ENCODE peak calls at places on chromosome 15, in six cellular contexts. One of them, this sample, is unnamed.

GRCh38 chr15:63909819-63910437 is 76.2 kb upstream of the HERC1 start:
- DNase-seq in IMR-90: peak
- DNase-seq in mesenchymal stem cell: peak
- DNase-seq in H9: no peak
- DNase-seq in H1: no peak
- DNase-seq in neuronal stem cell: no peak
- DNase-seq in this sample: no peak

GRCh38 chr15:74272812-74273211 is 36.7 kb downstream of the CCDC33 start:
- DNase-seq in neuronal stem cell: no peak
- DNase-seq in H1: no peak
- DNase-seq in H9: no peak
- DNase-seq in mesenchymal stem cell: no peak
- DNase-seq in IMR-90: no peak
- DNase-seq in this sample: no peak

GRCh38 chr15:77852241-77853007 is 219.7 kb upstream of the LINGO1 start:
- DNase-seq in IMR-90: no peak
- DNase-seq in mesenchymal stem cell: no peak
- DNase-seq in neuronal stem cell: no peak
- DNase-seq in H1: no peak
- DNase-seq in H9: peak
- DNase-seq in this sample: no peak

GRCh38 chr15:89167267-89168176 is 53.9 kb downstream of the RLBP1 start:
- DNase-seq in H9: no peak
- DNase-seq in H1: no peak
- DNase-seq in mesenchymal stem cell: peak
- DNase-seq in neuronal stem cell: no peak
- DNase-seq in IMR-90: peak
- DNase-seq in this sample: peak

GRCh38 chr15:64774556-64775523 is 549 bp downstream of the RBPMS2 start:
- DNase-seq in H9: no peak
- DNase-seq in IMR-90: no peak
- DNase-seq in H1: peak
- DNase-seq in mesenchymal stem cell: peak
- DNase-seq in neuronal stem cell: peak
- DNase-seq in this sample: peak

GRCh38 chr15:80072285-80072684 is 12.8 kb downstream of the ZFAND6 start:
- DNase-seq in mesenchymal stem cell: peak
- DNase-seq in neuronal stem cell: peak
- DNase-seq in IMR-90: peak
- DNase-seq in H1: no peak
- DNase-seq in H9: no peak
- DNase-seq in this sample: peak

GRCh38 chr15:52789601-52790165 is 453 bp downstream of the ONECUT1 start:
- DNase-seq in H9: no peak
- DNase-seq in mesenchymal stem cell: peak
- DNase-seq in neuronal stem cell: peak
- DNase-seq in IMR-90: peak
- DNase-seq in H1: peak
- DNase-seq in this sample: no peak

GRCh38 chr15:51750942-51751686 is at the start of gene TMOD2:
- DNase-seq in mesenchymal stem cell: peak
- DNase-seq in neuronal stem cell: peak
- DNase-seq in H1: peak
- DNase-seq in IMR-90: peak
- DNase-seq in H9: peak
- DNase-seq in this sample: no peak

GRCh38 chr15:65054333-65055200 is 9.4 kb downstream of the SLC51B start:
- DNase-seq in H1: peak
- DNase-seq in IMR-90: peak
- DNase-seq in mesenchymal stem cell: peak
- DNase-seq in H9: peak
- DNase-seq in neuronal stem cell: peak
- DNase-seq in this sample: peak

GRCh38 chr15:32857732-32858131 is 139.9 kb downstream of the GREM1 start:
- DNase-seq in IMR-90: no peak
- DNase-seq in H9: no peak
- DNase-seq in neuronal stem cell: no peak
- DNase-seq in H1: no peak
- DNase-seq in mesenchymal stem cell: no peak
- DNase-seq in this sample: no peak

GRCh38 chr15:85540085-85540797 is 159.8 kb downstream of the AKAP13 start:
- DNase-seq in mesenchymal stem cell: no peak
- DNase-seq in H1: no peak
- DNase-seq in H9: no peak
- DNase-seq in neuronal stem cell: no peak
- DNase-seq in IMR-90: no peak
- DNase-seq in this sample: no peak

GRCh38 chr15:91866971-91867372 is 13.5 kb downstream of the SLCO3A1 start:
- DNase-seq in mesenchymal stem cell: peak
- DNase-seq in IMR-90: no peak
- DNase-seq in neuronal stem cell: no peak
- DNase-seq in H9: no peak
- DNase-seq in H1: no peak
- DNase-seq in this sample: peak

GRCh38 chr15:51227967-51228783 is 110.2 kb downstream of the CYP19A1 start:
- DNase-seq in IMR-90: peak
- DNase-seq in H9: no peak
- DNase-seq in H1: no peak
- DNase-seq in mesenchymal stem cell: peak
- DNase-seq in neuronal stem cell: no peak
- DNase-seq in this sample: no peak

GRCh38 chr15:77538793-77539487 is 93.8 kb downstream of the LINGO1 start:
- DNase-seq in H1: no peak
- DNase-seq in neuronal stem cell: no peak
- DNase-seq in IMR-90: no peak
- DNase-seq in H9: no peak
- DNase-seq in mesenchymal stem cell: no peak
- DNase-seq in this sample: no peak

GRCh38 chr15:49421991-49422390 is 1.1 kb upstream of the FGF7 start:
- DNase-seq in neuronal stem cell: peak
- DNase-seq in H1: no peak
- DNase-seq in IMR-90: peak
- DNase-seq in mesenchymal stem cell: peak
- DNase-seq in H9: peak
- DNase-seq in this sample: peak

GRCh38 chr15:74252291-74253080 is 16.4 kb downstream of the CCDC33 start:
- DNase-seq in mesenchymal stem cell: no peak
- DNase-seq in IMR-90: peak
- DNase-seq in H1: no peak
- DNase-seq in neuronal stem cell: no peak
- DNase-seq in H9: no peak
- DNase-seq in this sample: no peak

GRCh38 chr15:90465930-90466567 is 63.7 kb upstream of the CRTC3 start:
- DNase-seq in IMR-90: peak
- DNase-seq in neuronal stem cell: no peak
- DNase-seq in H9: no peak
- DNase-seq in mesenchymal stem cell: no peak
- DNase-seq in H1: no peak
- DNase-seq in this sample: no peak

GRCh38 chr15:76162784-76163428 is 103.1 kb downstream of the TMEM266 start:
- DNase-seq in H9: no peak
- DNase-seq in H1: no peak
- DNase-seq in mesenchymal stem cell: no peak
- DNase-seq in neuronal stem cell: no peak
- DNase-seq in IMR-90: no peak
- DNase-seq in this sample: no peak

GRCh38 chr15:59904450-59904979 is 99.6 kb upstream of the FOXB1 start:
- DNase-seq in neuronal stem cell: no peak
- DNase-seq in IMR-90: no peak
- DNase-seq in H9: peak
- DNase-seq in H1: peak
- DNase-seq in mesenchymal stem cell: no peak
- DNase-seq in this sample: no peak

GRCh38 chr15:75584121-75584520 is 5.0 kb upstream of the PTPN9 start:
- DNase-seq in H1: no peak
- DNase-seq in H9: no peak
- DNase-seq in neuronal stem cell: no peak
- DNase-seq in IMR-90: peak
- DNase-seq in mesenchymal stem cell: no peak
- DNase-seq in this sample: no peak

GRCh38 chr15:30042556-30042955 is 40.2 kb upstream of the GOLGA8J start:
- DNase-seq in neuronal stem cell: no peak
- DNase-seq in IMR-90: peak
- DNase-seq in mesenchymal stem cell: no peak
- DNase-seq in H9: no peak
- DNase-seq in H1: no peak
- DNase-seq in this sample: no peak

GRCh38 chr15:43312378-43312777 is 18.0 kb downstream of the LCMT2 start:
- DNase-seq in IMR-90: no peak
- DNase-seq in neuronal stem cell: no peak
- DNase-seq in mesenchymal stem cell: no peak
- DNase-seq in H9: no peak
- DNase-seq in H1: no peak
- DNase-seq in this sample: no peak

DNA sequence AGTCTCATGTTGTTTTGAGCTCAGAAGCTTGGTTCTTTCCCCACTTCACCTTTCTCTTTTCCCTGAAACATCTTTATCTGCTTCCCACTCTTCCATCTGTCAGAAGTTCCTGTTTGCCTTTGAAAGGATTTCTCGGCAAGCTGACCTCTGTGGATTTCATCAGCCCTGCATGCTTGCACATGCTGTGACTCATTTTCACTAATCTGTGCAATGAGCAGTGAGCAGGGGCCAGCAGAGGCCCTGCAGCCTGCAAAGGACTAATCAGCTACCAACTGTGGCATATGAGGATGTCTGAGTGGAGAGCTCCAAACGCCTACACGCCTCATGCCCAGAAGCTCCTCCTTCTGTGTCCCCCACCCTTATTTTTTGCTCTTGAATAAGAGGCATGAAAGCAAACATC is 333.0 kb upstream of the SEMA6D start:
- DNase-seq in IMR-90: peak
- DNase-seq in H1: no peak
- DNase-seq in neuronal stem cell: peak
- DNase-seq in mesenchymal stem cell: peak
- DNase-seq in H9: peak
- DNase-seq in this sample: peak
- H3K14ac ChIP-seq in IMR-90: peak
- H3K14ac ChIP-seq in H1: no peak
- H3K14ac ChIP-seq in neuronal stem cell: no peak
- H3K14ac ChIP-seq in mesenchymal stem cell: no peak
- H3K14ac ChIP-seq in H9: no peak
- H3K14ac ChIP-seq in this sample: no peak

DNA sequence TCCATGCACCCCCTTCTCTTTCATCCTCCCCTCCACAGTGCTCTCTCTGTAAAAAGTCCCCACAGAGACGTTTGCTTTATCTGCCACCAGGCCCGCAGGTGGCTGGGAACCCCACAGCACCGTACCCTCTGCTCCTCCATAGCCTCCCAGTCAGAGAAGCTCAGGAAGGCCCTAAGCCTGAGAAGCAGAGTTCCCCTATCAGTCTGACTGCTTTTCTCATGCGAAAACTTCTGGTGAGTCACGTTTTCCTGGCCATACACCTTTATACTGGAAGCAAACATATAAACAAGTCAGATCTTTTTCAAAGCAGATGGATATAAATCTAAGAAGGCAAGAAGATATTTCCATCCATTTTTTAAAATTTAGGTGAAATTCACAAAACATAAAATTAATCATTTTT is 51.5 kb upstream of the MEF2A start:
- DNase-seq in mesenchymal stem cell: no peak
- DNase-seq in neuronal stem cell: no peak
- DNase-seq in IMR-90: no peak
- DNase-seq in H9: no peak
- DNase-seq in H1: no peak
- DNase-seq in this sample: no peak
- H3K14ac ChIP-seq in mesenchymal stem cell: no peak
- H3K14ac ChIP-seq in neuronal stem cell: no peak
- H3K14ac ChIP-seq in IMR-90: no peak
- H3K14ac ChIP-seq in H9: no peak
- H3K14ac ChIP-seq in H1: no peak
- H3K14ac ChIP-seq in this sample: no peak

GRCh38 chr15:100570735-100571363 is 31.1 kb downstream of the LINS1 start:
- DNase-seq in mesenchymal stem cell: no peak
- DNase-seq in H1: no peak
- DNase-seq in H9: no peak
- DNase-seq in neuronal stem cell: no peak
- DNase-seq in IMR-90: no peak
- DNase-seq in this sample: no peak

GRCh38 chr15:100571592-100572167 is 30.3 kb downstream of the LINS1 start:
- DNase-seq in H9: no peak
- DNase-seq in neuronal stem cell: no peak
- DNase-seq in H1: no peak
- DNase-seq in IMR-90: no peak
- DNase-seq in mesenchymal stem cell: no peak
- DNase-seq in this sample: no peak

GRCh38 chr15:100569406-100569805 is 32.6 kb downstream of the LINS1 start:
- DNase-seq in neuronal stem cell: no peak
- DNase-seq in H1: no peak
- DNase-seq in IMR-90: peak
- DNase-seq in mesenchymal stem cell: peak
- DNase-seq in H9: no peak
- DNase-seq in this sample: no peak

GRCh38 chr15:100572362-100572983 is 29.5 kb downstream of the LINS1 start:
- DNase-seq in IMR-90: peak
- DNase-seq in H1: no peak
- DNase-seq in H9: no peak
- DNase-seq in mesenchymal stem cell: peak
- DNase-seq in neuronal stem cell: no peak
- DNase-seq in this sample: no peak

GRCh38 chr15:100570282-100570681 is 31.7 kb downstream of the LINS1 start:
- DNase-seq in H9: no peak
- DNase-seq in H1: no peak
- DNase-seq in neuronal stem cell: no peak
- DNase-seq in mesenchymal stem cell: no peak
- DNase-seq in IMR-90: peak
- DNase-seq in this sample: no peak
- H3K14ac ChIP-seq in H9: no peak
- H3K14ac ChIP-seq in H1: no peak
- H3K14ac ChIP-seq in neuronal stem cell: no peak
- H3K14ac ChIP-seq in mesenchymal stem cell: no peak
- H3K14ac ChIP-seq in IMR-90: no peak
- H3K14ac ChIP-seq in this sample: no peak

GRCh38 chr15:40070166-40070557 is 31.2 kb upstream of the SRP14 start:
- DNase-seq in neuronal stem cell: no peak
- DNase-seq in H1: no peak
- DNase-seq in H9: no peak
- DNase-seq in IMR-90: no peak
- DNase-seq in mesenchymal stem cell: no peak
- DNase-seq in this sample: no peak
- H3K14ac ChIP-seq in neuronal stem cell: no peak
- H3K14ac ChIP-seq in H1: no peak
- H3K14ac ChIP-seq in H9: no peak
- H3K14ac ChIP-seq in IMR-90: no peak
- H3K14ac ChIP-seq in mesenchymal stem cell: no peak
- H3K14ac ChIP-seq in this sample: no peak

This sample was measured in trophoblast cell.